ENCODE peak calls at places on chromosomes 5 and 9, in ten cellular contexts. One of them, this sample, is unnamed.

GRCh38 chr5:62142351-62142750 is 163.7 kb upstream of the KIF2A start:
- DNase-seq in stimulated activated CD4-positive, alpha-beta T cell treated with anti-CD3 and anti-CD28 coated beads, Interleukin-2, amount 100 ng/mL, for 24 hours: no peak
- DNase-seq in CD8-positive, alpha-beta T cell: no peak
- DNase-seq in effector CD8-positive, alpha-beta T cell: no peak
- DNase-seq in H9: no peak
- DNase-seq in activated gamma-delta T cell treated with Interleukin-2 at 50 U/mL for 16 hours: no peak
- DNase-seq in hepatic stellate cell: no peak
- DNase-seq in ELR: no peak
- DNase-seq in HCT116: no peak
- DNase-seq in astrocyte of the spinal cord: no peak
- DNase-seq in this sample: no peak

GRCh38 chr5:73447234-73448071 is 1.1 kb downstream of the FOXD1 start:
- DNase-seq in ELR: peak
- DNase-seq in hepatic stellate cell: no peak
- DNase-seq in effector CD8-positive, alpha-beta T cell: peak
- DNase-seq in HCT116: no peak
- DNase-seq in stimulated activated CD4-positive, alpha-beta T cell treated with anti-CD3 and anti-CD28 coated beads, Interleukin-2, amount 100 ng/mL, for 24 hours: no peak
- DNase-seq in astrocyte of the spinal cord: peak
- DNase-seq in CD8-positive, alpha-beta T cell: peak
- DNase-seq in activated gamma-delta T cell treated with Interleukin-2 at 50 U/mL for 16 hours: peak
- DNase-seq in H9: peak
- DNase-seq in this sample: peak

GRCh38 chr5:161302557-161302956 is 244.0 kb downstream of the GABRB2 start:
- DNase-seq in stimulated activated CD4-positive, alpha-beta T cell treated with anti-CD3 and anti-CD28 coated beads, Interleukin-2, amount 100 ng/mL, for 24 hours: no peak
- DNase-seq in astrocyte of the spinal cord: no peak
- DNase-seq in hepatic stellate cell: no peak
- DNase-seq in effector CD8-positive, alpha-beta T cell: no peak
- DNase-seq in HCT116: no peak
- DNase-seq in H9: no peak
- DNase-seq in ELR: no peak
- DNase-seq in activated gamma-delta T cell treated with Interleukin-2 at 50 U/mL for 16 hours: no peak
- DNase-seq in CD8-positive, alpha-beta T cell: no peak
- DNase-seq in this sample: no peak

GRCh38 chr5:180095545-180095944 is 24.0 kb upstream of the RNF130 start:
- DNase-seq in ELR: no peak
- DNase-seq in astrocyte of the spinal cord: no peak
- DNase-seq in CD8-positive, alpha-beta T cell: no peak
- DNase-seq in stimulated activated CD4-positive, alpha-beta T cell treated with anti-CD3 and anti-CD28 coated beads, Interleukin-2, amount 100 ng/mL, for 24 hours: no peak
- DNase-seq in hepatic stellate cell: no peak
- DNase-seq in H9: no peak
- DNase-seq in effector CD8-positive, alpha-beta T cell: no peak
- DNase-seq in HCT116: no peak
- DNase-seq in activated gamma-delta T cell treated with Interleukin-2 at 50 U/mL for 16 hours: no peak
- DNase-seq in this sample: no peak

GRCh38 chr9:106796771-106797170 is 66.2 kb upstream of the ZNF462 start:
- DNase-seq in ELR: no peak
- DNase-seq in HCT116: no peak
- DNase-seq in stimulated activated CD4-positive, alpha-beta T cell treated with anti-CD3 and anti-CD28 coated beads, Interleukin-2, amount 100 ng/mL, for 24 hours: no peak
- DNase-seq in effector CD8-positive, alpha-beta T cell: no peak
- DNase-seq in hepatic stellate cell: no peak
- DNase-seq in astrocyte of the spinal cord: no peak
- DNase-seq in H9: no peak
- DNase-seq in activated gamma-delta T cell treated with Interleukin-2 at 50 U/mL for 16 hours: no peak
- DNase-seq in CD8-positive, alpha-beta T cell: no peak
- DNase-seq in this sample: no peak

GRCh38 chr5:162573758-162574157 is 506.2 kb downstream of the GABRG2 start:
- DNase-seq in hepatic stellate cell: no peak
- DNase-seq in H9: no peak
- DNase-seq in activated gamma-delta T cell treated with Interleukin-2 at 50 U/mL for 16 hours: no peak
- DNase-seq in HCT116: no peak
- DNase-seq in effector CD8-positive, alpha-beta T cell: no peak
- DNase-seq in ELR: no peak
- DNase-seq in CD8-positive, alpha-beta T cell: no peak
- DNase-seq in astrocyte of the spinal cord: no peak
- DNase-seq in stimulated activated CD4-positive, alpha-beta T cell treated with anti-CD3 and anti-CD28 coated beads, Interleukin-2, amount 100 ng/mL, for 24 hours: no peak
- DNase-seq in this sample: no peak

GRCh38 chr5:111681791-111682190 is 75.2 kb downstream of the NREP start:
- DNase-seq in activated gamma-delta T cell treated with Interleukin-2 at 50 U/mL for 16 hours: no peak
- DNase-seq in hepatic stellate cell: no peak
- DNase-seq in astrocyte of the spinal cord: peak
- DNase-seq in effector CD8-positive, alpha-beta T cell: no peak
- DNase-seq in ELR: no peak
- DNase-seq in stimulated activated CD4-positive, alpha-beta T cell treated with anti-CD3 and anti-CD28 coated beads, Interleukin-2, amount 100 ng/mL, for 24 hours: no peak
- DNase-seq in CD8-positive, alpha-beta T cell: no peak
- DNase-seq in HCT116: no peak
- DNase-seq in H9: no peak
- DNase-seq in this sample: no peak

GRCh38 chr5:159824188-159825153 is 91.8 kb upstream of the ADRA1B start:
- DNase-seq in astrocyte of the spinal cord: no peak
- DNase-seq in activated gamma-delta T cell treated with Interleukin-2 at 50 U/mL for 16 hours: no peak
- DNase-seq in HCT116: no peak
- DNase-seq in CD8-positive, alpha-beta T cell: no peak
- DNase-seq in stimulated activated CD4-positive, alpha-beta T cell treated with anti-CD3 and anti-CD28 coated beads, Interleukin-2, amount 100 ng/mL, for 24 hours: no peak
- DNase-seq in ELR: peak
- DNase-seq in hepatic stellate cell: no peak
- DNase-seq in H9: no peak
- DNase-seq in effector CD8-positive, alpha-beta T cell: no peak
- DNase-seq in this sample: no peak

GRCh38 chr5:142881076-142881466 is 110.9 kb downstream of the ARHGAP26 start:
- DNase-seq in effector CD8-positive, alpha-beta T cell: no peak
- DNase-seq in astrocyte of the spinal cord: peak
- DNase-seq in hepatic stellate cell: peak
- DNase-seq in H9: peak
- DNase-seq in ELR: peak
- DNase-seq in stimulated activated CD4-positive, alpha-beta T cell treated with anti-CD3 and anti-CD28 coated beads, Interleukin-2, amount 100 ng/mL, for 24 hours: no peak
- DNase-seq in HCT116: no peak
- DNase-seq in activated gamma-delta T cell treated with Interleukin-2 at 50 U/mL for 16 hours: no peak
- DNase-seq in CD8-positive, alpha-beta T cell: no peak
- DNase-seq in this sample: no peak

GRCh38 chr9:108994695-108995094 is 18.6 kb downstream of the CTNNAL1 start:
- DNase-seq in H9: no peak
- DNase-seq in CD8-positive, alpha-beta T cell: no peak
- DNase-seq in astrocyte of the spinal cord: peak
- DNase-seq in ELR: peak
- DNase-seq in hepatic stellate cell: no peak
- DNase-seq in effector CD8-positive, alpha-beta T cell: no peak
- DNase-seq in stimulated activated CD4-positive, alpha-beta T cell treated with anti-CD3 and anti-CD28 coated beads, Interleukin-2, amount 100 ng/mL, for 24 hours: no peak
- DNase-seq in activated gamma-delta T cell treated with Interleukin-2 at 50 U/mL for 16 hours: no peak
- DNase-seq in HCT116: no peak
- DNase-seq in this sample: no peak

This sample was measured in CD8-positive, alpha-beta memory T cell.